ENCODE peak calls at places on chromosomes 6 and 20, in eight cellular contexts. N, C, U, F, T, P, D and Z are unnamed samples.

GRCh38 chr20:1323830-1324597 is 4.9 kb downstream of the SDCBP2 start:
- DNase-seq in N (no peak), C (no peak), U (no peak), F (no peak), T (no peak), P (no peak), D (no peak), Z (no peak)

GRCh38 chr20:39909447-39909846 is 779.6 kb downstream of the MAFB start:
- DNase-seq in N (no peak), C (no peak), U (no peak), F (no peak), T (no peak), P (no peak), D (no peak), Z (no peak)

GRCh38 chr6:35562060-35562459 is 49.4 kb upstream of the TULP1 start:
- DNase-seq in N (no peak), C (no peak), U (no peak), F (no peak), T (no peak), P (no peak), D (no peak), Z (no peak)

GRCh38 chr6:133396630-133397335 is 155.6 kb downstream of the EYA4 start:
- DNase-seq in N (no peak), C (no peak), U (no peak), F (no peak), T (no peak), P (peak), D (no peak), Z (no peak)

GRCh38 chr6:21208114-21208795 is 385.3 kb upstream of the SOX4 start:
- DNase-seq in N (no peak), C (no peak), U (no peak), F (no peak), T (no peak), P (no peak), D (no peak), Z (no peak)

GRCh38 chr6:6821639-6822261 is 233.2 kb downstream of the LY86 start:
- DNase-seq in N (no peak), C (no peak), U (no peak), F (no peak), T (no peak), P (no peak), D (no peak), Z (no peak)

GRCh38 chr20:63178889-63179751 is 36.8 kb downstream of the YTHDF1 start:
- DNase-seq in N (peak), C (peak), U (no peak), F (peak), T (peak), P (no peak), D (peak), Z (peak)

GRCh38 chr6:20331625-20332024 is 70.1 kb upstream of the E2F3 start:
- DNase-seq in N (no peak), C (no peak), U (no peak), F (no peak), T (no peak), P (no peak), D (no peak), Z (no peak)

GRCh38 chr6:55918639-55919038 is 43.2 kb upstream of the BMP5 start:
- DNase-seq in N (no peak), C (peak), U (peak), F (no peak), T (no peak), P (peak), D (no peak), Z (no peak)

GRCh38 chr6:3822747-3823445 is 26.3 kb upstream of the FAM50B start:
- DNase-seq in N (no peak), C (no peak), U (no peak), F (no peak), T (no peak), P (no peak), D (no peak), Z (no peak)

GRCh38 chr6:17536586-17536985 is 63.5 kb upstream of the FAM8A1 start:
- DNase-seq in N (no peak), C (no peak), U (no peak), F (no peak), T (no peak), P (no peak), D (no peak), Z (no peak)

GRCh38 chr6:133741375-133741861 is 147.5 kb upstream of the TCF21 start:
- DNase-seq in N (no peak), C (no peak), U (peak), F (no peak), T (peak), P (no peak), D (no peak), Z (peak)

GRCh38 chr6:35089216-35089934 is 51.8 kb downstream of the TCP11 start:
- DNase-seq in N (no peak), C (no peak), U (no peak), F (no peak), T (no peak), P (no peak), D (no peak), Z (no peak)

GRCh38 chr6:144179237-144179636 is 28.9 kb downstream of the STX11 start:
- DNase-seq in N (no peak), C (no peak), U (no peak), F (no peak), T (no peak), P (no peak), D (no peak), Z (no peak)

GRCh38 chr20:61515922-61516321 is 263.9 kb downstream of the CDH4 start:
- DNase-seq in N (no peak), C (no peak), U (no peak), F (no peak), T (no peak), P (no peak), D (no peak), Z (no peak)

GRCh38 chr6:16840725-16841124 is 79.5 kb upstream of the ATXN1 start:
- DNase-seq in N (no peak), C (no peak), U (no peak), F (no peak), T (no peak), P (no peak), D (no peak), Z (no peak)

GRCh38 chr6:149169761-149170359 is 147.7 kb upstream of the TAB2 start:
- DNase-seq in N (peak), C (peak), U (no peak), F (no peak), T (no peak), P (peak), D (no peak), Z (no peak)

GRCh38 chr6:168641455-168641854 is 200.5 kb downstream of the SMOC2 start:
- DNase-seq in N (peak), C (peak), U (no peak), F (no peak), T (no peak), P (no peak), D (no peak), Z (no peak)

GRCh38 chr20:44709797-44710196 is 5.4 kb upstream of the CCN5 start:
- DNase-seq in N (no peak), C (no peak), U (no peak), F (no peak), T (no peak), P (no peak), D (no peak), Z (no peak)

GRCh38 chr6:39078695-39079094 is 30.1 kb downstream of the GLP1R start:
- DNase-seq in N (no peak), C (no peak), U (no peak), F (no peak), T (no peak), P (no peak), D (no peak), Z (no peak)

GRCh38 chr6:169454204-169454871 is 200.7 kb upstream of the THBS2 start:
- DNase-seq in N (no peak), C (peak), U (peak), F (no peak), T (no peak), P (peak), D (no peak), Z (no peak)

GRCh38 chr6:139882977-139883728 is 508.7 kb upstream of the CITED2 start:
- DNase-seq in N (no peak), C (no peak), U (peak), F (no peak), T (no peak), P (no peak), D (no peak), Z (no peak)

GRCh38 chr20:59123677-59124060 is 40.0 kb upstream of the ZNF831 start:
- DNase-seq in N (no peak), C (no peak), U (no peak), F (no peak), T (no peak), P (no peak), D (no peak), Z (no peak)